ENCODE peak calls at places on chromosomes 6 and 20, in ten cellular contexts. U, E, D, M, L, N, G, K, Z and C are unnamed samples.

GRCh38 chr20:35663813-35664543 is 722 bp downstream of the CPNE1 start:
- DNase-seq in N (peak; percentile 55), K (peak; percentile 89), L (peak; percentile 77), G (peak; percentile 45), Z (peak; percentile 20), M (peak; percentile 25), U (peak; percentile 71), D (peak; percentile 91), E (no peak), C (no peak)

GRCh38 chr20:56760610-56761009 is 131.5 kb downstream of the TFAP2C start:
- DNase-seq in D (no peak), U (no peak), G (no peak), L (no peak), N (no peak), K (no peak), Z (no peak), E (no peak), M (no peak), C (no peak)

GRCh38 chr6:135506270-135506997 is 8.9 kb upstream of the AHI1 start:
- DNase-seq in N (peak; percentile 61), Z (no peak), G (no peak), D (no peak), M (no peak), K (peak; percentile 50), E (no peak), U (no peak), L (no peak), C (no peak)

GRCh38 chr6:107819976-107820551 is 4.0 kb downstream of the SCML4 start:
- DNase-seq in G (no peak), U (no peak), N (no peak), L (peak; percentile 41), E (no peak), D (no peak), Z (no peak), K (peak; percentile 87), M (no peak), C (no peak)

GRCh38 chr6:17021539-17021889 is 80.3 kb upstream of the STMND1 start:
- DNase-seq in G (no peak), L (no peak), Z (no peak), U (peak; percentile 94), K (no peak), N (no peak), M (no peak), E (no peak), D (no peak), C (no peak)

GRCh38 chr20:36823126-36823525 is 49.6 kb upstream of the DSN1 start:
- DNase-seq in U (peak; percentile 63), G (no peak), L (no peak), K (no peak), E (no peak), M (no peak), D (no peak), N (no peak), Z (no peak), C (no peak)

GRCh38 chr6:158076548-158076947 is 91.5 kb downstream of the SERAC1 start:
- DNase-seq in K (no peak), Z (no peak), D (no peak), N (no peak), L (no peak), G (no peak), M (no peak), E (no peak), U (no peak), C (no peak)

GRCh38 chr6:86192123-86192522 is 549.4 kb upstream of the SYNCRIP start:
- DNase-seq in E (no peak), D (no peak), L (no peak), N (no peak), Z (no peak), K (peak; percentile 79), G (no peak), M (no peak), U (no peak), C (no peak)

GRCh38 chr6:783966-784365 is 91.0 kb upstream of the EXOC2 start:
- DNase-seq in N (no peak), E (no peak), Z (no peak), K (no peak), U (no peak), M (no peak), L (no peak), D (no peak), G (no peak), C (no peak)

GRCh38 chr20:51420111-51420510 is 122.4 kb downstream of the NFATC2 start:
- DNase-seq in D (no peak), Z (no peak), K (no peak), E (no peak), L (no peak), U (peak; percentile 95), G (no peak), M (no peak), N (no peak), C (no peak)

DNA sequence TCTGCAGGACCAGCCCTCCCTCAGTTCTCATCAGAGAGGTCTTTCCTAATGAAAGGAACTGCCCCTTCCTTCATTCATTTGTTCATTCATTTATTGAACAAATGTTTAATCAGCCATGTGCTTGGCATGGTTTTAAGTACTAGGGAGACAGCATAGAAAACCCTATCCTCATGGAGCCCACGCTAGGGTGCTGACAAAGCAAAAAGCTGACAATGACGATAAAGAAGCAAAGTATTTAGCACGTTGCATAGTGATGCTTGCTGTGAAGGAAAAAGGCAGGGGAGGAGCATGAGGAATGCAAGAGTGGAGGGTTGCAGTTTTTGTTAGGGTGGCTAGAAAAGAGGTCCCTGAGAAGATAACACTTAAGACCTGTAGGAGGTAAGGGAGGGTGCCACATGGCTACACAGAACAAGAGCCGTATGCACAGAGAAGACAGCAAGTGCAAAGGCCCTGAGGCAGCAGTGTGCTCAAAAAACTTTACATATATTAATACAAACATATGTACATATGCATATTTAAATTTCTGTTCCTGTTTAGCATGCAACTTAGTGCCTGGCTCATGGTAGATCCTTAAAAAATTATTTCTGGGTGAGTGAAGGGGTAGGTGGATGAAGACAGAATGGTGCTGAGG is 98.9 kb downstream of the EYA2 start:
- DNase-seq in N (no peak), E (no peak), D (peak; percentile 2), L (no peak), U (no peak), M (no peak), K (peak; percentile 31), G (no peak), Z (no peak), C (no peak)
- H3K27ac ChIP-seq in N (no peak overlapping the region), E (no peak overlapping the region), D (no peak overlapping the region), L (no peak overlapping the region), U (no peak overlapping the region), M (no peak overlapping the region), K (no peak overlapping the region), G (no peak overlapping the region), Z (no peak overlapping the region), C (no peak overlapping the region)

DNA sequence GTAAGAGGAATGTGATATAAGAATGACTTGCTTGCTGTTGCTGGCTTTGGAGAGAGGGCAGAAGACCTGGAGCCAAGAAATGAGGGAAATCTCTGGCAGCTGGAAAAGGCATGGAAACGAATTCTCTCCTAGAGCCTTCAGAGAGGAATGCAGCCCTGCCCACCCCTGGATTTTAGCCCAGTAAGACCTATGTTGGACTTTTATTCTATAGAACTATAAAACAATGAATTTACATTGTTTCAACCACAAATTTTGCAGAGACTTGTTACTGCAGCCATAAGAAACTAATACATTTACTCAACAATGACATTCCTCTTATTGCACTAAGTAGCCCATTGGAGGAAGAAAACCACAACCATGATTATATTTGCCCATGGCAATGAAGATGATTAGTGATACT is 39.5 kb upstream of the PREP start:
- DNase-seq in D (no peak), E (no peak), N (no peak), K (no peak), G (no peak), L (no peak), U (no peak), Z (no peak), M (no peak), C (no peak)
- H3K4me1 ChIP-seq in D (no peaks in the 10 kb centered on the region), E (no peaks in the 10 kb centered on the region), N (no peaks in the 10 kb centered on the region), K (no peaks in the 10 kb centered on the region), G (no peaks in the 10 kb centered on the region), L (no peaks in the 10 kb centered on the region), U (no peaks in the 10 kb centered on the region), Z (no peaks in the 10 kb centered on the region), M (no peaks in the 10 kb centered on the region), C (no peaks in the 10 kb centered on the region)

GRCh38 chr6:139586273-139586672 is 211.8 kb upstream of the CITED2 start:
- DNase-seq in E (no peak), M (no peak), L (no peak), G (no peak), D (no peak), K (peak; percentile 55), N (no peak), Z (no peak), U (no peak), C (no peak)

GRCh38 chr6:139590206-139590605 is 215.8 kb upstream of the CITED2 start:
- DNase-seq in U (no peak), G (no peak), D (no peak), E (no peak), Z (no peak), N (no peak), L (no peak), K (no peak), M (no peak), C (no peak)

GRCh38 chr6:139587469-139587868 is 213.0 kb upstream of the CITED2 start:
- DNase-seq in L (no peak), N (peak; percentile 89), U (no peak), D (no peak), G (no peak), Z (no peak), M (no peak), E (no peak), K (peak; percentile 96), C (no peak)

GRCh38 chr6:139588734-139589418 is 214.4 kb upstream of the CITED2 start:
- DNase-seq in D (no peak), E (no peak), U (no peak), G (no peak), Z (no peak), M (no peak), K (no peak), L (no peak), N (peak; percentile 92), C (no peak)

GRCh38 chr6:139588076-139588639 is 213.7 kb upstream of the CITED2 start:
- DNase-seq in G (no peak), N (peak; percentile 75), M (no peak), D (no peak), E (no peak), Z (no peak), U (no peak), L (no peak), K (peak; percentile 95), C (no peak)
- H3K27ac ChIP-seq in G (no peak overlapping the region), N (peak overlapping the region; percentile 98), M (no peak overlapping the region), D (no peak overlapping the region), E (peak overlapping the region; percentile 73), Z (peak overlapping the region; percentile 83), U (peak overlapping the region; percentile 88), L (no peak overlapping the region), K (peak overlapping the region; percentile 77), C (no peak overlapping the region)

DNA sequence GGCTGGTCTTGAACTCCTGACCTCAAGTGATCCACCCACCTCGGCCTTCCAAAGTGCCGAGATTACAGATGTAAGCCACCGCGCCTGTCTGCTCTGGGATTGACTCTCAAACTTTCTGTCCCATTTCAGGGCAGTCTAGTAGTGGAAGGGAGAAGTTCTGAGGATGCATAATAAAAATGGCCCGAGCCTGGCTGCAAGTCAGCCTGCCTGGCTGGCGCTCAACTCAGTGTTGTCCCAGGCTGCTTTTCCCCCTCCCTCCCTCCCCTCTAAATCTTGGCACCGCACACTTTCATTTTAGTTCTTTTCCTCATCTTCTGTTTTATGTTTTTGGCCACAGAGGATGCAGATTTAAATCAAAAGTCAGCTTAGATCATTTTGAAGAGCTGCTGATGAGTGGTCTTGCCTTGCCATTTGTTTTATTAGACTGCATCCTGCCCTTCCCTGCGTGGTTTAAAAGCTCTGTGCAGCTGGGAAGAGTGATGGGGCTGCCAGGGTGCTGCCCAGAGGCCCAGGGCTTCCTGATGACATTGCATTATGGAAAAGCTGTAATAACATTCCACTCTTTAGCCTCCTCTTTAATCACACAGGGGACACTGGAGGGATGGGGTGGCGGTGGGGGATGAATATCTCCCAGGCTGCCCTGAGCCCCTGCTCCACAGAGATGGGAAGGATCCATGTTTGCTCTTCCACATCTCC is 6.5 kb upstream of the UQCC2 start:
- DNase-seq in L (no peak), M (no peak), G (no peak), K (no peak), E (peak; percentile 79), U (no peak), D (peak; percentile 27), N (no peak), Z (no peak), C (peak; percentile 81)
- H3K4me1 ChIP-seq in L (no peaks in the 10 kb centered on the region), M (peaks cover 7% of the 10 kb centered on the region), G (no peaks in the 10 kb centered on the region), K (no peaks in the 10 kb centered on the region), E (peaks cover 21% of the 10 kb centered on the region), U (peaks cover 5% of the 10 kb centered on the region), D (no peaks in the 10 kb centered on the region), N (no peaks in the 10 kb centered on the region), Z (peaks cover 6% of the 10 kb centered on the region), C (peaks cover 8% of the 10 kb centered on the region)